ENCODE peak calls at places on chromosomes 12 and 14, in six cellular contexts. X is RWPE1, A is Calu3, Z is A549, P is WTC11, M is fibroblast of pulmonary artery. E is an unnamed sample.

GRCh38 chr12:30529489-30530269 is 166.0 kb downstream of the IPO8 start:
- DNase-seq in M (no peak), Z (no peak), X (no peak), P (no peak), A (no peak), E (no peak)

GRCh38 chr14:74491952-74492351 is 1.2 kb downstream of the NPC2 start:
- DNase-seq in M (peak; percentile 45), A (no peak), Z (peak; percentile 50), X (peak; percentile 50), P (no peak), E (no peak)

GRCh38 chr12:80432061-80432460 is 12.0 kb upstream of the PTPRQ start:
- DNase-seq in M (no peak), P (no peak), X (no peak), A (no peak), Z (no peak), E (no peak)

GRCh38 chr12:89389755-89390661 is 37.7 kb upstream of the DUSP6 start:
- DNase-seq in A (no peak), X (no peak), M (peak; percentile 87), Z (no peak), P (no peak), E (no peak)

GRCh38 chr12:85804663-85805062 is 31.5 kb downstream of the RASSF9 start:
- DNase-seq in M (peak; percentile 58), P (no peak), Z (no peak), X (peak; percentile 36), A (no peak), E (no peak)

GRCh38 chr14:23435540-23436326 is at the start of gene MYH7:
- DNase-seq in P (no peak), X (no peak), M (no peak), Z (no peak), A (no peak), E (no peak)

GRCh38 chr14:36857842-36858445 is 196.3 kb downstream of the PAX9 start:
- DNase-seq in P (no peak), Z (no peak), A (no peak), M (no peak), X (no peak), E (no peak)

GRCh38 chr12:4145990-4146859 is 127.3 kb upstream of the CCND2 start:
- DNase-seq in Z (no peak), P (no peak), A (no peak), X (no peak), M (no peak), E (no peak)

GRCh38 chr14:20657216-20658211 is 16.0 kb upstream of the OR6S1 start:
- DNase-seq in P (peak; percentile 90), Z (peak; percentile 83), A (peak; percentile 38), X (peak; percentile 60), M (no peak), E (no peak)

GRCh38 chr14:102195446-102195845 is 55.7 kb downstream of the WDR20 start:
- DNase-seq in Z (no peak), P (no peak), A (no peak), M (no peak), X (no peak), E (no peak)

GRCh38 chr14:58572092-58572853 is 65.5 kb upstream of the DACT1 start:
- DNase-seq in M (peak; percentile 40), Z (peak; percentile 11), A (no peak), X (no peak), P (no peak), E (no peak)

GRCh38 chr12:129531004-129531403 is 372.8 kb downstream of the TMEM132D start:
- DNase-seq in P (no peak), A (no peak), X (peak; percentile 42), M (no peak), Z (no peak), E (no peak)

GRCh38 chr12:105279460-105280056 is 43.6 kb upstream of the APPL2 start:
- DNase-seq in P (peak; percentile 47), A (peak; percentile 48), Z (no peak), M (peak; percentile 53), X (no peak), E (peak; percentile 15)

GRCh38 chr12:96094201-96094600 is 58.8 kb upstream of the LTA4H start:
- DNase-seq in P (peak; percentile 42), Z (no peak), M (no peak), X (peak; percentile 81), A (peak; percentile 38), E (peak; percentile 28)

GRCh38 chr14:28673056-28673455 is 93.5 kb upstream of the FOXG1 start:
- DNase-seq in M (peak; percentile 6), Z (no peak), P (no peak), X (no peak), A (no peak), E (no peak)

GRCh38 chr12:124764451-124764850 is 99.2 kb downstream of the SCARB1 start:
- DNase-seq in X (no peak), Z (no peak), M (peak; percentile 91), P (peak; percentile 61), A (peak; percentile 52), E (no peak)

GRCh38 chr12:72271741-72272661 is at the start of gene TRHDE:
- DNase-seq in M (peak; percentile 25), P (peak; percentile 64), A (peak; percentile 73), Z (no peak), X (peak; percentile 7), E (peak; percentile 64)

GRCh38 chr12:24600996-24601395 is 347.9 kb downstream of the BCAT1 start:
- DNase-seq in X (peak; percentile 44), A (no peak), P (no peak), Z (no peak), M (peak; percentile 72), E (no peak)

GRCh38 chr12:15605886-15606590 is 183.2 kb downstream of the EPS8 start:
- DNase-seq in M (no peak), Z (no peak), P (no peak), X (no peak), A (no peak), E (no peak)

GRCh38 chr12:2680676-2681039 is 114.1 kb upstream of the FKBP4 start:
- DNase-seq in P (no peak), A (no peak), Z (no peak), M (no peak), X (no peak), E (no peak)

GRCh38 chr12:2682301-2683282 is 112.2 kb upstream of the FKBP4 start:
- DNase-seq in Z (peak; percentile 19), A (peak; percentile 50), P (peak; percentile 64), X (peak; percentile 24), M (peak; percentile 42), E (peak; percentile 70)

GRCh38 chr12:2679816-2680675 is 114.7 kb upstream of the FKBP4 start:
- DNase-seq in X (no peak), M (no peak), A (no peak), Z (no peak), P (no peak), E (no peak)

GRCh38 chr12:2683283-2684025 is 111.3 kb upstream of the FKBP4 start:
- DNase-seq in M (no peak), A (no peak), P (no peak), Z (no peak), X (no peak), E (no peak)

DNA sequence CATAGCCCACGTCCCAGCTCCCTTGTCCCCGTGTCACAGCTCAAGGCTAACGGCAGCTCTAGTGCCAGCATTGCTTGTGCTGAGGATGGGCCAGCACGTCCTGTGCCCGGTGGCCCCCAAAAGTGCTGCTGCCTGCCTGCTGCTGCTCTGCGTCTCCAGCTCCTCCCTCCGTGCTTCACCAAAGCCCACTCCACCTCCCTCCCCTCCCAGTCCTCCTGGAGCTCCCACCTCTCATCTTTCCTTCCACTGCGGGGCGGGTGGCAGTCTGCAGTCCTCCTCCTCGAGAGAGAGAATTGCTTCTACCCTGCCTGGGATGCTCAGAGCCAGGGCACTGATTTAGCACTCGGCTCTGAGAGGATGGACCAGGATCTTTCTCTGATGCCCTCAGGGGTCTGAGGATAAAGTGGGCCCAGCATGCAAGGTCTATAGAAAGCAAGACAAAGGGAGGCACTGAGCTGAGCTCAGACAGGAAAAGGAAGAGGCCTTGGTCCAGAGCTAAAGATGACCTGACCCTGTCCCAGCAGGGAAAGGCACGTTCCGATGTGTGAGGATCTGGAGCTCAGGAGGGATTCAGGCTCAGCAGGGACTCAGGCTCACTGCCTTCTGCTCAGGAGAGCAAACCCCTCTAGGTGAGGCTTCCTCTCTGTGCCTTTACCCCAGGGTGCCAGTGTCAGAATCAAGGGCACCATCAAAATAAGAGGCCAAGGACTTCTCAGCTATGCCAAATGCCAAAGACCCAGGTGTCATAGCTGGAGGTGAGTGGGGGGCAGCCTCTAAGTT is 113.2 kb upstream of the FKBP4 start:
- DNase-seq in M (no peak), P (no peak), A (no peak), Z (no peak), X (no peak), E (no peak)
- TF ChIP-seq CTCF in M (no peak), P (no peak), A (no peak), Z (no peak), X (no peak), E (no peak)

GRCh38 chr14:99936738-99937474 is 128.3 kb upstream of the EVL start:
- DNase-seq in X (no peak), M (no peak), P (no peak), Z (no peak), A (no peak), E (no peak)
- TF ChIP-seq CTCF in X (no peak), M (no peak), P (no peak), Z (no peak), A (no peak), E (no peak)

GRCh38 chr14:56120091-56120632 is 2.0 kb downstream of the PELI2 start:
- DNase-seq in Z (no peak), X (no peak), A (peak; percentile 5), M (peak; percentile 49), P (no peak), E (no peak)

GRCh38 chr14:56116128-56116900 is 1.9 kb upstream of the PELI2 start:
- DNase-seq in M (no peak), X (no peak), A (no peak), Z (no peak), P (no peak), E (no peak)

GRCh38 chr14:56119221-56119967 is 1.2 kb downstream of the PELI2 start:
- DNase-seq in M (peak; percentile 44), Z (peak; percentile 13), P (peak; percentile 50), X (no peak), A (peak; percentile 42), E (peak; percentile 42)

GRCh38 chr14:56118611-56119181 is 485 bp downstream of the PELI2 start:
- DNase-seq in M (no peak), Z (no peak), P (no peak), A (peak; percentile 15), X (no peak), E (no peak)

DNA sequence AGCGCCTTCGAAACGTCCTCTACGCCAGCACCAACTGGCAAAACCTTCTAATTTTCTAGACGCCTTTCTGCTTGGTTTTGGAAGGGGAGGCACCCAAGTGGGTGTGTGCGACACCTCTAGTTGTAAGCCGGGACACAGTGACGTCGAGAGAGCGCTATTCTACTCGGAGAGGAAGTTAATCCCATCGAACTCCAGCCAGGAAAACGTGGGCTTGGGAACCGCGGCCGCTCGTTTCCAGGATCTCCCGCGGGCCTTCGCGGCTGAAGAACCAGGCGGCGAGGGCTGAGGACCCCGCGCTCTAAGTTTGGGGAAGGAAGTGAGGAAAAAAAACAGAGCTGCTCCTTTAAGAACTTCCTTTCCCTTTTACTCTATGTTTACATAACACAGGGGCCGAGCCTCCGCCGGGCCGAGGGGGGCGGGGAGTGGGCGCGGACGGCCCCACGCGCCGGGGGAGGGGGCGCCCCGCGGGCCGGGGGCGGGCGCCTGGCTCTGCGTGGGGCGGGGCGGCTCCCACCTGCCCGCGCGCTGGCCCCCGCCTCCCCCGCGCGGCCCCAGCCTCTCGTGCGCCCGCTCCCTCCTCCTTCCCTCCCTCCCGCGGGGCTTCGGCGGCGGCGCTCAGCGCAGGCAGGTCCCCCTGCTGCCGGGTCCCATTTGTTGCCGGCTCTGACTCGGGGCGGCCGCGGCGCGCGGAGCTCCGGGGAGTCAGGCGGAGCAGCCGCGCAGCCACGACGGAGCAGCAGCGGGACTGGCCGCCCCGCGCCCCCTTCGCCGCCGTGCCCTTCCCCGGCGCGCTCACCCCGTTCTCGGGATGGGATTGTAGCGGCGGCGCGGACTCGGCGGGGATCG is at the start of gene PELI2:
- DNase-seq in A (peak; percentile 85), P (peak; percentile 75), X (no peak), Z (peak; percentile 33), M (peak; percentile 83), E (peak; percentile 90)
- TF ChIP-seq CTCF in A (no peak), P (no peak), X (no peak), Z (no peak), M (no peak), E (no peak)

GRCh38 chr12:119225454-119225853 is 46.7 kb downstream of the HSPB8 start:
- DNase-seq in A (peak; percentile 43), P (no peak), X (no peak), M (no peak), Z (no peak), E (no peak)
- TF ChIP-seq CTCF in A (no peak), P (no peak), X (no peak), M (no peak), Z (no peak), E (no peak)

E was measured in glutamatergic neuron.